ENCODE peak calls at places on chromosomes 4 and X, in nine cellular contexts. O is adipocyte; Q is MM.1S; C is upper lobe of right lung; X is astrocyte; U is adrenal gland; T is CD8-positive, alpha-beta T cell; D is heart right ventricle; E is Karpas-422. N is an unnamed sample.
A peak's percentile ranks its signal among the peaks of the same experiment; 100 is the strongest.

GRCh38 chr4:1010522-1011021 is 854 bp upstream of the FGFRL1 start:
- DNase-seq in O (peak; percentile 91), Q (no peak), C (peak; percentile 90), X (peak; percentile 58), U (peak; percentile 85), T (peak; percentile 78), D (peak; percentile 65), E (no peak), N (peak; percentile 86)

GRCh38 chrX:123878177-123878576 is 18.3 kb downstream of the XIAP start:
- DNase-seq in O (no peak), Q (peak; percentile 75), C (no peak), X (no peak), U (no peak), T (no peak), D (no peak), E (peak; percentile 64), N (no peak)

GRCh38 chrX:128816919-128817318 is 706.4 kb downstream of the SMARCA1 start:
- DNase-seq in O (no peak), Q (peak; percentile 10), C (no peak), X (no peak), U (no peak), T (no peak), D (no peak), E (peak; percentile 70), N (no peak)

GRCh38 chrX:135403374-135403773 is 18.4 kb upstream of the SMIM10L2A start:
- DNase-seq in O (no peak), Q (no peak), C (no peak), X (no peak), U (no peak), T (no peak), D (no peak), E (no peak), N (no peak)

GRCh38 chr4:170589597-170590191 is 499.9 kb upstream of the AADAT start:
- DNase-seq in O (peak; percentile 48), Q (peak; percentile 56), C (no peak), X (peak; percentile 1), U (no peak), T (no peak), D (no peak), E (peak; percentile 51), N (no peak)

GRCh38 chr4:89482926-89483595 is 175.5 kb upstream of the GPRIN3 start:
- DNase-seq in O (no peak), Q (no peak), C (no peak), X (no peak), U (no peak), T (no peak), D (no peak), E (no peak), N (no peak)

GRCh38 chr4:16226816-16227461 is 668 bp upstream of the TAPT1 start:
- DNase-seq in O (peak; percentile 70), Q (peak; percentile 36), C (peak; percentile 84), X (peak; percentile 19), U (peak; percentile 78), T (peak; percentile 66), D (peak; percentile 61), E (peak; percentile 67), N (peak; percentile 69)

GRCh38 chr4:149584703-149585102 is 230.9 kb downstream of the IQCM start:
- DNase-seq in O (peak; percentile 11), Q (no peak), C (no peak), X (peak; percentile 61), U (no peak), T (no peak), D (no peak), E (no peak), N (no peak)

GRCh38 chr4:88333741-88334405 is 44.8 kb upstream of the HERC6 start:
- DNase-seq in O (peak; percentile 72), Q (no peak), C (no peak), X (peak; percentile 20), U (no peak), T (no peak), D (no peak), E (no peak), N (no peak)

GRCh38 chr4:23737571-23737970 is 152.3 kb downstream of the PPARGC1A start:
- DNase-seq in O (no peak), Q (no peak), C (no peak), X (no peak), U (no peak), T (no peak), D (no peak), E (no peak), N (no peak)

GRCh38 chr4:174137698-174138097 is 145.8 kb downstream of the FBXO8 start:
- DNase-seq in O (no peak), Q (no peak), C (no peak), X (no peak), U (no peak), T (no peak), D (no peak), E (no peak), N (no peak)

GRCh38 chr4:112807083-112807482 is 170.1 kb downstream of the LARP7 start:
- DNase-seq in O (no peak), Q (no peak), C (no peak), X (no peak), U (no peak), T (no peak), D (no peak), E (no peak), N (no peak)

GRCh38 chr4:105196523-105197145 is 50.0 kb downstream of the TET2 start:
- DNase-seq in O (peak; percentile 29), Q (no peak), C (no peak), X (no peak), U (no peak), T (no peak), D (no peak), E (peak; percentile 44), N (no peak)

DNA sequence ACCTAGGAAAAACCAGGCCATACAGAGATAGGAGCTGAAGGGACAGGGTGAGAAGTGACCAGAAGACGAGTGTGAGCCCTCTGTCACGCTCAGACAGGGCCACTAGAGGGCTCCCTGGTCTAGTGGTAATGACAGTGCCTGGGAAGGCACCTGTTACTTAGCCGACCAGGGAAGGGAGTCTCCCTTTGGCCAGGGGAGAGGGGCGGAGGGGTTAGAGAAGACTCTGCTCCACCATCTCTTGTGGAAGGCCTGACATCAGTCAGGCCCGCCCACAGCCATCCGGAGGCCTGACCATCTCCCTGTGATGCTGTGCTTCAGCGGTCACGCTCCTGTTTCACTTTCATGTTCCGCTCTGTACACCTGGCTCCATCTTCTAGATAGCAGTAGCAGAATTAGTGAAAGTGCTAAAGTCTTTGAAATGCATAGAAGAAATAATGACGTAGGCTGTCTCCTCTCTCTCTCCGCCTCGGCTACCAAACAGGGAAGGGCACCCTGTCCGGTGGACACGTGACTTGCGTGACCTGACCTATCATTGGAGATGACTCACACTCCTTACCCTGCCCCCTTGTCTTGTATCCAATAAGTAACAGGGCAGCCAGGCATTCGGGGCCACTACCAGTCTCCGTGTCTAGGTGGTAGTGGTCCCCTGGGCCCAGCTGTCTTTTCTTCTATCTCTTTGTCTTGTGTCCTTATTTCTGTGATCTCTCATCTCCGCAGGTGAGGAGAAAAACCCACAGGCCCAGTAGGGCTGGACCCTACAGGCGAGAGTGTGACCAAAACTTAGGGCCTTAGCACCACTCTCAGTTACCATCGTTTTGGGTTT is 26.7 kb downstream of the HTT-AS start:
- DNase-seq in O (peak; percentile 79), Q (peak; percentile 98), C (peak; percentile 78), X (no peak), U (peak; percentile 83), T (peak; percentile 72), D (peak; percentile 62), E (peak; percentile 80), N (peak; percentile 71)
- H3K4me3 ChIP-seq in O (no peak overlapping the region), Q (peak overlapping the region; percentile 18), C (peak overlapping the region; percentile 34), X (no peak overlapping the region), U (peak overlapping the region; percentile 45), T (peak overlapping the region; percentile 44), D (no peak overlapping the region), E (peak overlapping the region; percentile 66), N (no peak overlapping the region)

DNA sequence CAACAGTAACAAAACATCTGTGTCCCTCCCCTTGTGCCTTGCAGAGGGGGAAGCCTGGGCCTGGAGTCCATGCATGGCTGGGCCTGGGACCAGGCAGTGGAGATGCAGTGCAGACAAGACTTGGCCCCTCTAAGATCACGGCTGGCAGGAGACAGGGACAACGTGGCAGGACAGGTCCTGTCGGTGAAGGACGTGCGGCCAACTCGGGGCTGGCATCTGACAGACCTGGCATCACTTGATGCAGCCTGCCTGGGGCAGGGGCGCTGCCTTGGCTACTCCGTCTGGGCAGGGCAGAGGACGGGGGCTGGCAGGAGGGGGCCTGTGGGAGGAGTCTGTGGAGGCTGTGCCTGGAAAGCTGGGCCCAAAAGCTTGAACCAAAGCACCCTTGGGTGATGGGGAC is 112.1 kb downstream of the CPZ start:
- DNase-seq in O (no peak), Q (no peak), C (peak; percentile 46), X (no peak), U (no peak), T (no peak), D (no peak), E (no peak), N (no peak)
- H3K27me3 ChIP-seq in O (peaks cover 36% of the 10 kb centered on the region), Q (peaks cover 100% of the 10 kb centered on the region), C (peaks cover 37% of the 10 kb centered on the region), X (peaks cover 2% of the 10 kb centered on the region), U (no peaks in the 10 kb centered on the region), T (no peaks in the 10 kb centered on the region), D (peaks cover 90% of the 10 kb centered on the region), E (no peaks in the 10 kb centered on the region), N (no peaks in the 10 kb centered on the region)

DNA sequence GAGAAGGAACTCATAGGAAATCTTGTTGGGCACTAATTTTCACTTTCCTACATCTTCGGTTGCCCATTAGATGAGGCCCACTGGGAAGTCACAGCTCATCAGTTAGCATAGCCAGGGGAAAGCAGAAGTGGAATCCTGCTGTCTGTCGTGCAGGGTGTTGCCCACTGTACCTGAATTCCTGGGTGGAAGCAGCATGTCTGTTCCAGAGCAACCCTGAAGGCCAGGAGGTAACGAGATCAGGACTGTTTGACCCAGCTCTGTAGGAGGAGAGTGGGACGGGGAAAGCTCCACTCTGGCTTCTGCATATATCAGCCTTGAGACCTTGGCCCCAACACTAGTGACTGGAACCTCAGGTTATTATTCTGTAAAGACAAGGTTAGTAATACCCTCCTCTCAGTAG is 296.1 kb downstream of the EVC2 start:
- DNase-seq in O (no peak), Q (no peak), C (no peak), X (no peak), U (no peak), T (no peak), D (no peak), E (no peak), N (no peak)
- H3K4me3 ChIP-seq in O (no peak overlapping the region), Q (no peak overlapping the region), C (no peak overlapping the region), X (no peak overlapping the region), U (no peak overlapping the region), T (no peak overlapping the region), D (no peak overlapping the region), E (no peak overlapping the region), N (no peak overlapping the region)

DNA sequence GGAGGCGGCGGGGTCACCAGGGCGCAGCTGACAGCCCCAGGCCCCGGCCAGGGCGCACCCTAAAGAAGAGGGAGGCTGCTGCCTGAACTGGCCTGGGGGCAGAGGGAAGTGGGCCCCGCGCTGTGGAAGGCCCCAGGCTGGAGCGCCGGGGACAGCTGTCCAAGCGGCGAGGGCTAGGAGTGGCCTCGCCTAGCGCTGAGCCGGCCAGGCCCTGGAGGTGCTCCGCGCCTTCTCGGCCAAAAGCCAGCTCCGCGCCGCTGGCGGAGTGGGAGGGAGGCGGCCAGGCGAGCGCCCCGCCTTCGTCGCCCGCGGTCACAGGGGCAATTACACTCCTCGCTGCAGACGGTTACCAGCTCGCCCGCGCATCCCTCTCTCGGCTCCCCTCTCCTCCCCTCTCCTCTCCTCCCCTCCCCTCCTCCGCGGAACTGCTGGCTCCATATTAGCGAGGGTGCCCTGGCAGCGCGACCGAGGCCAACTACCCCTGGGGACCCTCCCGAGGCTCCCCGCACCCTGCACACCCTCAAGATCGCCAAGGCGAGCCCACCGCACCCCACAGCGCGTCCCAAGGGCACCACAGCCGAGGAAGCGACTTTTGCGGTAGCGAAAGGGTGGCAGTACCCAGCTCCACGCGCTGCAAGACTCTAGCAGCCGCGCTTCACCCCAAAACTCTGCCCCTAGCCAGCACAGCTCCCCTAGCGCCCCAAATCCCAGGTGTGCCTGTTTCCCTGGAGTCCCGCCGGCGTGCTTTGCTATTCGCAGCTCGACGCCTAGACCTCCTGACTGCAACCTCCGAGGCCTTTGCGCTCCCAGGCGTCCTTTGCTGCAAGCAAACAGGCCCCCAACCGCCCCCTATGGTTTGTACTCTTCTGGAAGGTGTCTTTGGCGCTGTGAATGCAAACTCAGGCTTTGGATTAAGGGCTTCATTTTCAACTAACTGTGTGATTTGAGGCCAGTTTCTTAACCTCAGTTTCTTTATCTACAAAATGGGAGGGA is 91.4 kb downstream of the BCOR start:
- DNase-seq in O (peak; percentile 42), Q (peak; percentile 18), C (peak; percentile 73), X (no peak), U (peak; percentile 32), T (peak; percentile 55), D (peak; percentile 74), E (no peak), N (no peak)
- H3K27me3 ChIP-seq in O (peaks cover 46% of the 10 kb centered on the region), Q (no peaks in the 10 kb centered on the region), C (no peaks in the 10 kb centered on the region), X (no peaks in the 10 kb centered on the region), U (peaks cover 60% of the 10 kb centered on the region), T (peaks cover 3% of the 10 kb centered on the region), D (no peaks in the 10 kb centered on the region), E (no peaks in the 10 kb centered on the region), N (peaks cover 6% of the 10 kb centered on the region)